ENCODE peak calls at places on chromosomes 2 and 18, in seven cellular contexts. T, C, Q, U, X, E and O are unnamed samples.

GRCh38 chr2:183996825-183997823 is 601.2 kb upstream of the ZNF804A start:
- DNase-seq in C (no peak), X (no peak), T (no peak), U (no peak), Q (no peak), E (no peak), O (no peak)

GRCh38 chr2:230008708-230009066 is 60.0 kb downstream of the SLC16A14 start:
- DNase-seq in C (no peak), U (no peak), T (no peak), X (no peak), Q (no peak), E (no peak), O (no peak)

GRCh38 chr2:122031544-122032263 is 276.3 kb downstream of the TSN start:
- DNase-seq in T (peak), Q (no peak), C (peak), X (no peak), E (no peak), U (peak), O (peak)

GRCh38 chr2:202353430-202353829 is 22.7 kb upstream of the BMPR2 start:
- DNase-seq in T (no peak), Q (no peak), X (no peak), C (no peak), U (no peak), E (no peak), O (no peak)

GRCh38 chr2:219252570-219252899 is 508 bp upstream of the TUBA4B start:
- DNase-seq in C (no peak), Q (no peak), E (no peak), U (no peak), T (no peak), X (no peak), O (peak)

GRCh38 chr2:148876589-148877402 is 1.8 kb downstream of the KIF5C start:
- DNase-seq in U (no peak), Q (no peak), C (peak), X (peak), E (no peak), T (no peak), O (no peak)

GRCh38 chr18:58196164-58196563 is 152.1 kb downstream of the NEDD4L start:
- DNase-seq in Q (no peak), T (peak), E (no peak), X (no peak), C (no peak), U (no peak), O (no peak)

GRCh38 chr2:134508396-134508795 is 210.4 kb downstream of the TMEM163 start:
- DNase-seq in Q (no peak), T (no peak), U (no peak), X (no peak), C (no peak), E (no peak), O (no peak)

GRCh38 chr2:47905454-47906260 is 641 bp downstream of the FBXO11 start:
- DNase-seq in X (peak), U (peak), E (peak), Q (peak), T (no peak), C (peak), O (no peak)

GRCh38 chr2:133489641-133490411 is 78.4 kb downstream of the NCKAP5 start:
- DNase-seq in Q (no peak), C (peak), X (no peak), E (no peak), T (no peak), U (peak), O (peak)

GRCh38 chr18:63518178-63519012 is 23.8 kb upstream of the SERPINB12 start:
- DNase-seq in C (no peak), Q (peak), X (peak), U (peak), T (peak), E (peak), O (peak)

GRCh38 chr2:1051075-1051474 is 100.4 kb downstream of the SNTG2 start:
- DNase-seq in C (no peak), T (no peak), X (no peak), E (no peak), U (peak), Q (no peak), O (no peak)
- TF ChIP-seq CTCF in C (no peak), T (no peak), X (no peak), E (no peak), U (peak), Q (no peak), O (no peak)

GRCh38 chr18:32930695-32931301 is 158.0 kb upstream of the KLHL14 start:
- DNase-seq in C (no peak), E (no peak), X (peak), U (peak), T (no peak), Q (no peak), O (peak)
- TF ChIP-seq CTCF in C (peak), E (no peak), X (peak), U (peak), T (peak), Q (no peak), O (peak)

GRCh38 chr2:240733803-240734495 is 42.3 kb downstream of the AQP12A start:
- DNase-seq in E (no peak), U (no peak), T (no peak), Q (no peak), C (no peak), X (peak), O (peak)
- TF ChIP-seq CTCF in E (no peak), U (peak), T (peak), Q (no peak), C (no peak), X (peak), O (peak)

GRCh38 chr18:32896781-32897547 is 124.1 kb upstream of the KLHL14 start:
- DNase-seq in C (no peak), X (no peak), U (peak), E (no peak), T (no peak), Q (no peak), O (no peak)
- TF ChIP-seq CTCF in C (no peak), X (no peak), U (no peak), E (no peak), T (no peak), Q (no peak), O (no peak)

GRCh38 chr2:45169339-45170190 is 160.3 kb upstream of the SIX2 start:
- DNase-seq in X (peak), C (peak), Q (no peak), T (no peak), E (no peak), U (peak), O (peak)
- TF ChIP-seq CTCF in X (no peak), C (no peak), Q (no peak), T (peak), E (no peak), U (no peak), O (no peak)

DNA sequence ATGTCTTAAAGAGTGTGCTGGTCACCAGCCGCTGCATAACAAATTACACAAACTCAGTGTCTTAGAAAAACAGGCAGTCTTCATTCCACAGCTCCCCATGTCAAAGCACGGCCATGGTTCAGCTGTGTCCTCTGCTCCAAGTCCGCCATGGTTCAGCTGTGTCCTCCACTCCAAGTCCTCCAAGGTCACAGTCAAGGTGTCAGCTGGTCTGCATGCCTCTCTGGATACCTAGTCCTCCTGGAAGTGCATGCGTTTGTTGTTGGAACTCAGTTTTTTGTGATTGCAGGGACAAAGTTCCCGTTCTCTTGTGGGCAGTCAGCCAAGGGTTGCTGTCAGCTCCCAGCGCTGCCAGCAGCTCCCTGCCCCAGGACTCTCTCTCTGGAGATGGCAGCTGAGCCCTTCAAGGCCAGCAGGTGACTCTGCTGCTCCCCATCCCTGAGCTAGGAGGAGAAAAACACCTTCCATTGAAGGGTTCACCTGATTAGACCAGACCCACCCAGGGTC is 304.0 kb upstream of the MYT1L start:
- DNase-seq in X (no peak), U (no peak), Q (no peak), C (no peak), E (no peak), T (no peak), O (no peak)
- TF ChIP-seq CTCF in X (no peak), U (no peak), Q (no peak), C (no peak), E (no peak), T (no peak), O (no peak)

GRCh38 chr2:215535726-215536125 is 99.9 kb upstream of the FN1 start:
- DNase-seq in T (peak), U (peak), C (no peak), X (no peak), Q (no peak), E (no peak), O (no peak)

GRCh38 chr2:215535125-215535668 is 99.3 kb upstream of the FN1 start:
- DNase-seq in U (peak), E (no peak), T (peak), Q (no peak), X (no peak), C (no peak), O (no peak)

GRCh38 chr2:215536476-215536875 is 100.6 kb upstream of the FN1 start:
- DNase-seq in X (no peak), E (no peak), U (peak), C (no peak), T (peak), Q (no peak), O (no peak)

GRCh38 chr2:215540646-215541045 is 104.8 kb upstream of the FN1 start:
- DNase-seq in T (no peak), Q (no peak), U (peak), X (no peak), E (no peak), C (no peak), O (peak)

DNA sequence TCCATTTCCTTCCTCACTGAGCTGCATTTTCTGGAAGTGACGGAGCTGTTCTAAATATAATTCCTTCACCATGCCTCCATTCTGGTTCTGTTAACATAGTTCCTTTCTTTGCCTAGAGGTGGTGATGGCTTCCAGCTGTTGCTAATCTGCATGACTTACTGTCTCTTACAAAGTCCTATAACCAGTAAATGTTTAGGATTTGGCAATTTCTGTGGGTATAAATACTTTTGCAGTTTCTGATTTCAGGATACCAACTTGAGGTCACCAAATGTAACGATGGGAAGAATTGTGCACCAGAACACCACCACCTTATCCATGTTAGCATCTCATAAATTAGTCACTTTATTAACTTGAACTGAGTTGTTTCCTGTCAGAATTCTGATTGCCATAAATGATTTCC is 101.8 kb upstream of the FN1 start:
- DNase-seq in C (no peak), T (no peak), E (no peak), U (peak), X (no peak), Q (no peak), O (no peak)
- TF ChIP-seq CTCF in C (no peak), T (no peak), E (no peak), U (no peak), X (no peak), Q (no peak), O (no peak)